ENCODE peak calls at places on chromosome 11, in six cellular contexts. U, C, E, P, F and D are unnamed samples.

GRCh38 chr11:2533642-2534115 is 88.9 kb downstream of the KCNQ1 start:
- DNase-seq in E (peak), U (no peak), P (peak), C (peak), F (no peak), D (peak)

GRCh38 chr11:93143186-93143585 is 54.6 kb downstream of the SLC36A4 start:
- DNase-seq in C (no peak), E (no peak), F (no peak), P (no peak), U (no peak), D (no peak)

GRCh38 chr11:68773521-68774187 is 22.3 kb upstream of the TESMIN start:
- DNase-seq in U (no peak), C (no peak), F (no peak), P (no peak), E (no peak), D (no peak)

GRCh38 chr11:12723410-12724297 is 49.4 kb downstream of the TEAD1 start:
- DNase-seq in U (peak), P (no peak), C (no peak), E (no peak), F (no peak), D (peak)

GRCh38 chr11:119056397-119056999 is 507 bp downstream of the HYOU1 start:
- DNase-seq in U (no peak), P (peak), E (peak), C (no peak), F (peak), D (no peak)

GRCh38 chr11:128465946-128466688 is 121.2 kb downstream of the ETS1 start:
- DNase-seq in F (no peak), P (no peak), U (no peak), C (no peak), E (no peak), D (no peak)

GRCh38 chr11:41003339-41003992 is 456.0 kb downstream of the LRRC4C start:
- DNase-seq in U (no peak), F (no peak), C (no peak), E (no peak), P (no peak), D (no peak)

GRCh38 chr11:2933376-2934056 is 4.3 kb upstream of the PHLDA2 start:
- DNase-seq in F (peak), C (no peak), U (peak), E (peak), P (peak), D (peak)

GRCh38 chr11:18624161-18624560 is 10.0 kb downstream of the SPTY2D1 start:
- DNase-seq in E (no peak), F (no peak), U (no peak), C (no peak), P (no peak), D (no peak)

GRCh38 chr11:44564653-44565007 is 833 bp upstream of the CD82 start:
- DNase-seq in C (no peak), E (no peak), F (no peak), P (peak), U (no peak), D (no peak)

GRCh38 chr11:73203790-73204189 is 14.3 kb upstream of the P2RY2 start:
- DNase-seq in F (no peak), C (no peak), P (peak), U (no peak), E (peak), D (no peak)

GRCh38 chr11:11410626-11411025 is 57.6 kb upstream of the CSNK2A3 start:
- DNase-seq in F (no peak), C (no peak), E (no peak), P (no peak), U (no peak), D (no peak)

GRCh38 chr11:45959851-45960250 is 37.4 kb downstream of the LARGE2 start:
- DNase-seq in C (no peak), F (no peak), P (no peak), U (no peak), E (no peak), D (no peak)

GRCh38 chr11:79466411-79466810 is 25.6 kb upstream of the TENM4 start:
- DNase-seq in F (no peak), E (no peak), U (no peak), P (no peak), C (no peak), D (no peak)

GRCh38 chr11:47512701-47513100 is 40.2 kb downstream of the CELF1 start:
- DNase-seq in U (no peak), E (no peak), P (no peak), F (no peak), C (no peak), D (no peak)

GRCh38 chr11:47518212-47518959 is 34.5 kb downstream of the CELF1 start:
- DNase-seq in E (no peak), F (no peak), U (no peak), P (no peak), C (no peak), D (no peak)

GRCh38 chr11:47514825-47515647 is 37.9 kb downstream of the CELF1 start:
- DNase-seq in E (no peak), P (peak), F (no peak), U (peak), C (peak), D (no peak)

GRCh38 chr11:47516155-47516554 is 36.8 kb downstream of the CELF1 start:
- DNase-seq in C (no peak), E (no peak), F (no peak), P (no peak), U (no peak), D (no peak)

DNA sequence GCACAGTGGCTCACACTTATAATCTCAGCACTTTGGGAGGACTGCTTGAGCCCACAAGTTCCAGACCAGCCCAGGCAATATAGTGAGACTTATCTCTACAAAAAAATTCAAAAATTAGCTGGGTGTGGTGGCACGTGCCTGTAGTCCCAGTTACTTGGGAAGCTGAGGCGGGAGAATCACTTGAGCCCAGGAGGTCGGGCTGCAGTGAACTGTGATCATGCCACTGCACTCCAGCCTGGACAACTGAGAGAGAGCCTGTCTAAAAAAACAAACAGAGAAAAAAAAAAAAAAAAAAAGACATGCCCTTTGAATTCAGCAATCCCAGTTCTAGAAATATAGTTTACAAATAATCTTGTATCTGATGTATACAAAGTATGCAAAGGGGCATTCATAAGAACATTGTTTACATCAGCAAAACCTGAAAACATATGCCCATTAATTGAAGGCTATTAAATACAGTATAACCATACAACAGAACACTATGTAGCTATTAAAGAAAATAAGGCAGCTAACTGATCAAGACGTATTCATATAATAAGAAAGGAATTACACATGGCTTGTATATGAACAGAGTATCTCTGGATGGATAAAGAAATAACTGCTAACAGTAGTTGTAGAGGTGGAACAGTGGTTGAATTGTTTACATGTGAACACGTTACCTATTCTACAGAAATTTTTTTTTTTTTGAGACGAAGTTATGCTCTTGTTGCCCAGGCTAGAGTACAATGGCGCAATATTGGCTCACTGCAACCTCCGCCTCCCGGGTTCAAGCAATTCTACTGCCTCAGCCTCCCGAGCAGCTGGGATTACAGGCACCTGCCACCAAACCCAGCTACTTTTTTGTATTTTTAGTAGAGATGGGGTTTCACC is 35.7 kb downstream of the CELF1 start:
- DNase-seq in P (no peak), F (no peak), E (no peak), U (no peak), C (no peak), D (no peak)
- TF ChIP-seq MAX in P (no peak), F (no peak), E (no peak), U (no peak), C (no peak), D (no peak)

DNA sequence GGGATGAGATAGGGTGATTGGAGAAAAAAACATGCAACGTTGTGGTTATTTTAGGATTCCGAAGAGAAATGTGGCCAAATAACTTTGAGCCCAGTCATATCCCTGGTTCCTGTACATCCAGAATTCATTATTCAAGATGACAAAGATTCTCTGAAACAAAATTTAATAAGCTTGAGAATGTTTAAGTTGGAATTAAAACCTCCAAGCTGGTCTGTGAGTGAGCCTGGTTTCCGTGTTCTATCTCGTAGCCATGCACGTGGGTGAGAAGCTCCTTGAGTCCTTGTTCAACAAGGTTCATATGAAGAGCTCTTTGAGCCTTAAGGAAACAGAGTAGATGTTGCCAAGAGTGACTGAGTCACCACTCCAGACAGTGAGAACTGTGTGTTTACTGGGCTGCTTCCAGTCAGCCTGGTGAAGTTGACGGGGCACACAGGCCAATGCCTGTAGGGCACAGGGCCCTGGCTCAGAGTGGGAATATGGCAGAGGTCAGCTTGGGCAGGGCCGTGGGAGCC is 206.5 kb downstream of the NAV2 start:
- DNase-seq in E (no peak), F (no peak), C (no peak), P (no peak), U (peak), D (no peak)
- TF ChIP-seq MAX in E (no peak), F (peak), C (no peak), P (no peak), U (peak), D (no peak)

GRCh38 chr11:36822829-36823228 is 224.8 kb upstream of the RAG2 start:
- DNase-seq in C (no peak), E (no peak), F (no peak), P (no peak), U (no peak), D (no peak)

GRCh38 chr11:36817336-36817965 is 219.4 kb upstream of the RAG2 start:
- DNase-seq in E (no peak), P (peak), F (no peak), U (peak), C (no peak), D (no peak)

GRCh38 chr11:36818410-36818809 is 220.4 kb upstream of the RAG2 start:
- DNase-seq in P (peak), U (peak), F (peak), E (no peak), C (no peak), D (peak)
- TF ChIP-seq MAX in P (no peak), U (no peak), F (no peak), E (no peak), C (no peak), D (no peak)

GRCh38 chr11:75190652-75191329 is 39.9 kb downstream of the SLCO2B1 start:
- DNase-seq in F (no peak), U (no peak), P (no peak), C (no peak), E (no peak), D (no peak)

GRCh38 chr11:75193271-75193670 is 42.4 kb downstream of the SLCO2B1 start:
- DNase-seq in C (no peak), F (no peak), U (no peak), E (no peak), P (no peak), D (no peak)

GRCh38 chr11:75189075-75189474 is 38.2 kb downstream of the SLCO2B1 start:
- DNase-seq in U (no peak), F (no peak), P (no peak), C (no peak), E (no peak), D (no peak)

GRCh38 chr11:75189911-75190310 is 39.0 kb downstream of the SLCO2B1 start:
- DNase-seq in F (no peak), E (no peak), U (no peak), C (no peak), P (no peak), D (no peak)

DNA sequence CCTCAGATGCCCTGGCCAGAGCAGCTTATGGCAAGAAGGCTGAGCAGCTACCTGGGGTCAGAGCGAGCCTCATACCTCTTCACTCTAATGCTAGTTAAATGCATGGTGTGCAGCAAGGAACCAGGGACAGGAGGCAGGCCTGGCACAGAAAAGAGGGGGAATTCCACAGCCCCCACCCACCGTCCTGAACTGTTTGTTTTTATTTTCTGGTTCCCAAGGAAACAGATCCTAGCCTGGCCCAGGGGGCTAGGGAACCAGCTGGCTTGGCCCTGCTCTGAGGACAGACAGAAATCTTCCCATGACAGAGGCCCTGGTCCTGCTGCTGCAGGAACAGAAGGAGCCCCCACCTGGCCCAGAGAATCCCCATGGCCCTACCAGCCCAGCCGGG is 40.4 kb downstream of the SLCO2B1 start:
- DNase-seq in C (no peak), U (no peak), P (no peak), E (no peak), F (peak), D (no peak)
- TF ChIP-seq MAX in C (no peak), U (no peak), P (no peak), E (no peak), F (no peak), D (no peak)

GRCh38 chr11:627273-627585 is 248 bp upstream of the SCT start:
- DNase-seq in P (no peak), F (no peak), U (no peak), C (no peak), E (no peak), D (no peak)

GRCh38 chr11:626475-627272 is at the start of gene SCT:
- DNase-seq in E (peak), C (no peak), U (no peak), F (no peak), P (no peak), D (no peak)

GRCh38 chr11:628056-628455 is 1.1 kb upstream of the SCT start:
- DNase-seq in E (peak), F (no peak), U (no peak), P (peak), C (no peak), D (no peak)

GRCh38 chr11:630871-631270 is 3.9 kb upstream of the SCT start:
- DNase-seq in P (no peak), C (no peak), U (no peak), F (no peak), E (no peak), D (no peak)

DNA sequence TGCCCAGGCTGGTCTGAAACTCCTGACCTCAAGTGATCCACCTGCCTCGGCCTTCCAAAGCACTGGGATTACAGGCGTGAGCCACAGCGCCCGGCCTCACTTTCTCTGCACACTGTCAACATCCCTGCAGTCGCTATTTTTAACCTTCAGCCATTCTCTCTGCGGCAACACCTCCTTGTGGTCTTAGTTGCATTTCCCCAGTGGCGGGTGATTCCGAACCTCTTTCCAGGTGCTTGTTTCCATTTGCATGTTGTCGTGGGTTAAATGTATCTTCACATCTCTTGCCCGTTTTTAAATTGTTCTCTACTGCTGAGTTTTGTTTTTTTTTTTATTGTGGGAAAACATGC is 2.2 kb upstream of the SCT start:
- DNase-seq in P (no peak), E (peak), F (no peak), C (no peak), U (no peak), D (no peak)
- TF ChIP-seq MAX in P (no peak), E (no peak), F (no peak), C (no peak), U (no peak), D (no peak)

DNA sequence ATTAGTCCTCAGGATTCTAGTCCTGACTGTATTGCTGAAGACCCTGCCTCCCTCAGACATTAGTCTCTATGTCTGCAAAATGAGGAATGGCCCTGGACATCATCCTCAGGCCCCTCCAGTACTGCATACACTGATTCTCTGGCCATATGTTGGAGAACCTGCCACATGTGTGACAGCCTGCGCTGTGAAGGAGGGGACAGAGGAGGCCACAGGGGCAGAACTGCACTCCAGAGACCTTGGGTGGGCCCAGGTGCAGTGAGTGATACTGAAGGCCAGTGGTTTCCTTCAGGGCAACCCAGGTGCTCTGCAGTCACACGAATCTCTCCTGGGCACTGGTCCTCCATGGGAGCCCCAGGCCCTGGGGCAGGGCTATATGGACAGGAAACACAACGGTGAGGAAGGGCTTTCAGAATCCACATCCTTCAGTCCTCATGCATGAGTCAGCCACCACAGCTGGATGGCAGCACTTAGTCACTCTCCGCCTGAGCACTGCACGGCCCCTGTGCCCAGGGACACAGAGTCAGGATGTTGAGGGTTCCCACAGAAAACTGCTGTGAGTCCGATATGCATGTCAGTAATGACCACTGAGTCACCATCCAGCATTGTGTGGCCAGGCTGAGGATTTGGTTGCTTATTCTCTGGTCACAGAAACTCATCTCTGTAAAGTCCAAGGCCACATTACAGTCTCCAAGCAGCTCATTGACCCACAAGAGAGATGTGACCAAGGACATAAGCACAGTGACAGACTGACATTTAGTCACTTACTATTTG is 39.7 kb downstream of the ME3 start:
- DNase-seq in U (peak), C (no peak), F (peak), P (peak), E (peak), D (peak)
- TF ChIP-seq MAX in U (peak), C (no peak), F (peak), P (no peak), E (no peak), D (peak)

DNA sequence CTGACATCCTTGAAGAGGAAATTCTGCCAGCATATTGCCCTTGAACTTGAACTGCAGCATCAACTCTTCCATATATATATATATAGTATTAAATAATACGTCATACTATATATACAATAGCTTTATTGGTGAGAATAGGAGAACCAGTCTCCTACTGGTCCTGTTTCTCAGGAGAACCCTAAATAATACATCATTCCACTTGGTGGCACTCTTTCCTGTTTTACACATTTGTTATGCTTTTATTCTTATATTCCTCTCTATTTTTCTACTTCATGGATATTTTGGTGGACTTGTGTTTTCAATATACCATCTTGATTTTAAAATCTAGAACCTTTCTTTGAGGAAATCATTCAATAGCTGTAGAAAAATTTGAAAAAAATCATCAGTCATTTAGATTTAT is 193.3 kb downstream of the TRPC6 start:
- DNase-seq in C (no peak), E (no peak), F (no peak), U (peak), P (peak), D (peak)
- TF ChIP-seq MAX in C (no peak), E (no peak), F (no peak), U (no peak), P (no peak), D (no peak)